ENCODE peak calls at places on chromosomes 11 and 22, in five cellular contexts. Q, U, G, Y and Z are unnamed samples.

GRCh38 chr11:128582496-128583366 is 4.6 kb downstream of the ETS1 start:
- DNase-seq in Q (peak; percentile 47), Y (no peak), G (peak; percentile 84), U (peak; percentile 96), Z (no peak)

GRCh38 chr11:120942701-120943100 is 81.2 kb upstream of the TBCEL start:
- DNase-seq in G (no peak), U (no peak), Q (no peak), Y (no peak), Z (no peak)

GRCh38 chr11:12381875-12382274 is 4.5 kb downstream of the PARVA start:
- DNase-seq in Q (no peak), U (no peak), Y (no peak), G (no peak), Z (no peak)

GRCh38 chr11:84498016-84498415 is 1129.1 kb downstream of the DLG2 start:
- DNase-seq in Y (no peak), U (no peak), Q (no peak), G (no peak), Z (no peak)

GRCh38 chr11:10864688-10865087 is 6.8 kb upstream of the ZBED5 start:
- DNase-seq in Q (no peak), Y (no peak), U (no peak), G (no peak), Z (no peak)

GRCh38 chr11:118929496-118930151 is 3.9 kb upstream of the BCL9L start:
- DNase-seq in Q (peak; percentile 93), U (peak; percentile 66), Y (peak; percentile 93), G (peak; percentile 87), Z (peak; percentile 93)

GRCh38 chr11:117107701-117108590 is 9.7 kb upstream of the SIK3 start:
- DNase-seq in U (no peak), Q (no peak), G (peak; percentile 25), Y (no peak), Z (no peak)

GRCh38 chr22:41762980-41763779 is 37.3 kb upstream of the CCDC134 start:
- DNase-seq in U (peak; percentile 87), Q (peak; percentile 15), Y (no peak), G (peak; percentile 36), Z (no peak)

GRCh38 chr11:112795142-112795815 is 165.9 kb upstream of the NCAM1 start:
- DNase-seq in Q (peak; percentile 62), U (peak; percentile 42), Y (peak; percentile 35), G (peak; percentile 72), Z (peak; percentile 53)

GRCh38 chr11:61555051-61555969 is 25.6 kb downstream of the SYT7 start:
- DNase-seq in Q (no peak), U (no peak), G (no peak), Y (no peak), Z (no peak)
- TF ChIP-seq CTCF in Q (no peak), U (peak; percentile 25), G (no peak), Y (no peak), Z (no peak)

GRCh38 chr11:32288276-32288675 is 147.1 kb downstream of the WT1 start:
- DNase-seq in Y (no peak), U (no peak), Q (no peak), G (no peak), Z (no peak)
- TF ChIP-seq CTCF in Y (no peak), U (no peak), Q (no peak), G (no peak), Z (no peak)

DNA sequence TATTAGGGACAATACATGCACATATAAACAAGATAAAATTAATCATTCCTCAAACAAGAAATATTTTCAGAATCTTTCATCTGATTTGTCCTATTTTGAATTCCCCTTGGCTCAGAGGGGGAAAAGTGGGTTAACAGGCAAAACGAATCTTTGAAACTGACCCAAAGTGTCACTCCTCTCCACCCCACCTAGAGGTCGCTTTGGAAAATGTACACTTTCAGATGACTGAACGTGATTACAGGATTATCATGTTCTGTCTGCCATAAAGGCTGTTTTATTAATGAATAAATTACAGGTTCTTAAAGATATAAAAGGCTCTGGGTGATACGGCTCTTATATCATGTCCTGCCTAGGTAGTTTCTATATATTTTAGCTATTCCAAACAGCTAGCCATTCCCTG is 1735.0 kb downstream of the LRRC4C start:
- DNase-seq in U (no peak), Q (no peak), G (peak; percentile 30), Y (no peak), Z (no peak)
- TF ChIP-seq CTCF in U (no peak), Q (no peak), G (peak; percentile 19), Y (no peak), Z (no peak)

DNA sequence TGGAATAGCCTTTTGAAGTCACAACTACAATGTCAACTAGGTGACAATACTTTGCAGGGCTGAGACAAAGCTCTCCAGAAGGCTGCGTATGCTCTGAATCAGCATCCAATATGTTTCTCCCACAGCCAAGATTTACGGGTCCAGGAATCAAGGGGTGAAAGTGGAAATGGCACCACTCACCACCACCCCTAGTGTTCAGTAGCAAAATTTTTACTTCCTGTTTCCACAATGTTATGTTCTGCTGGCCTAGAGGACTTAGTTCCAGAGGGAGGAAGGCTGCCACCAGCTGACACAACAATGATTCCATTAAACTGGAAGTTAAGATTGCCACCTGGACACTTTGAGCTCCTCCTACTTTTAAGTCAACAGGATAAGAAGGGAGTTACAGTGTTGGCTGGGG is 68.5 kb upstream of the MPEG1 start:
- DNase-seq in Y (no peak), G (no peak), U (no peak), Q (no peak), Z (no peak)
- TF ChIP-seq CTCF in Y (no peak), G (no peak), U (no peak), Q (no peak), Z (no peak)

GRCh38 chr11:5548440-5548839 is at the start of gene OR52H1:
- DNase-seq in U (no peak), Q (no peak), G (no peak), Y (no peak), Z (no peak)

GRCh38 chr11:5556596-5557188 is 8.4 kb upstream of the OR52H1 start:
- DNase-seq in Y (no peak), G (no peak), U (no peak), Q (no peak), Z (no peak)

GRCh38 chr11:5547982-5548381 is 358 bp downstream of the OR52H1 start:
- DNase-seq in U (no peak), Q (no peak), Y (no peak), G (no peak), Z (no peak)

GRCh38 chr11:5550440-5551095 is 2.2 kb upstream of the OR52H1 start:
- DNase-seq in G (peak; percentile 11), Y (no peak), Q (no peak), U (peak; percentile 92), Z (no peak)

GRCh38 chr11:5553347-5553746 is 5.0 kb upstream of the OR52H1 start:
- DNase-seq in U (no peak), Y (no peak), Q (no peak), G (no peak), Z (no peak)
- TF ChIP-seq CTCF in U (no peak), Y (no peak), Q (no peak), G (peak; percentile 30), Z (no peak)